ENCODE peak calls at places on chromosomes 11 and 22, in ten cellular contexts. N is memory B cell; A is MCF 10A; G is mucosa of gallbladder; C is iris pigment epithelial cell; B is heart left ventricle; D is stimulated activated CD4-positive, alpha-beta T cell treated with anti-CD3 and anti-CD28 coated beads, Interleukin-4, amount 100 ng/mL, for 4 hours; X is tibial artery; M is IMR-90; F is fibroblast of mammary gland. V is an unnamed sample.

GRCh38 chr11:13902456-13902855 is 60.1 kb upstream of the SPON1 start:
- DNase-seq in N (no peak), C (no peak), M (no peak), G (no peak), F (no peak), B (no peak), D (no peak), A (no peak), X (no peak), V (no peak)

GRCh38 chr11:5684627-5685362 is at the start of gene TRIM5:
- DNase-seq in N (peak; percentile 72), C (peak; percentile 99), F (peak; percentile 97), G (peak; percentile 91), D (peak; percentile 67), A (peak; percentile 95), B (peak; percentile 87), X (peak; percentile 93), M (peak; percentile 99), V (peak; percentile 97)

GRCh38 chr11:40877256-40877655 is 582.2 kb downstream of the LRRC4C start:
- DNase-seq in G (no peak), F (no peak), N (no peak), A (peak; percentile 68), B (no peak), D (no peak), C (peak; percentile 1), X (no peak), M (no peak), V (no peak)

GRCh38 chr11:129766858-129767604 is 48.6 kb upstream of the TMEM45B start:
- DNase-seq in B (no peak), C (peak; percentile 44), A (peak; percentile 60), D (peak; percentile 3), F (peak; percentile 21), N (no peak), G (no peak), M (peak; percentile 23), X (no peak), V (no peak)

GRCh38 chr11:88208742-88209141 is 33.5 kb upstream of the RAB38 start:
- DNase-seq in D (no peak), C (peak; percentile 15), A (peak; percentile 32), X (no peak), G (no peak), N (no peak), F (no peak), B (no peak), M (no peak), V (no peak)

GRCh38 chr11:58502004-58502403 is 5.9 kb downstream of the OR5B21 start:
- DNase-seq in G (no peak), A (no peak), N (no peak), C (no peak), B (no peak), X (no peak), D (no peak), F (no peak), M (no peak), V (no peak)

GRCh38 chr11:79055866-79056632 is 384.8 kb downstream of the TENM4 start:
- DNase-seq in A (no peak), B (no peak), M (peak; percentile 79), C (peak; percentile 34), G (no peak), X (no peak), F (peak; percentile 95), D (no peak), N (no peak), V (no peak)

GRCh38 chr11:62984451-62984991 is at the start of gene SLC22A6:
- DNase-seq in N (no peak), M (no peak), F (no peak), D (no peak), A (no peak), G (no peak), C (no peak), B (no peak), X (no peak), V (no peak)

GRCh38 chr22:19610518-19611253 is 86.5 kb upstream of the CLDN5 start:
- DNase-seq in X (no peak), C (no peak), N (no peak), B (no peak), D (peak; percentile 13), M (no peak), G (no peak), F (no peak), A (no peak), V (no peak)

GRCh38 chr22:50371101-50371648 is 28.0 kb downstream of the PPP6R2 start:
- DNase-seq in M (no peak), B (no peak), C (no peak), F (no peak), A (no peak), G (no peak), D (no peak), X (no peak), N (no peak), V (no peak)

GRCh38 chr11:128908391-128909246 is 17.5 kb downstream of the KCNJ5 start:
- DNase-seq in B (peak; percentile 85), A (peak; percentile 86), F (peak; percentile 78), D (no peak), G (peak; percentile 71), N (no peak), C (peak; percentile 50), M (peak; percentile 82), X (peak; percentile 77), V (peak; percentile 40)

GRCh38 chr11:66720223-66720898 is 8.7 kb downstream of the SPTBN2 start:
- DNase-seq in N (no peak), D (no peak), A (peak; percentile 93), B (no peak), M (peak; percentile 56), G (peak; percentile 78), X (no peak), F (peak; percentile 12), C (peak; percentile 75), V (no peak)

GRCh38 chr11:78381867-78382266 is 35.8 kb downstream of the GAB2 start:
- DNase-seq in B (no peak), F (no peak), C (no peak), G (no peak), M (no peak), D (no peak), N (no peak), A (no peak), X (no peak), V (no peak)

GRCh38 chr11:130727715-130728114 is 188.6 kb downstream of the SNX19 start:
- DNase-seq in G (no peak), F (peak; percentile 38), M (no peak), C (no peak), A (no peak), D (no peak), N (no peak), B (no peak), X (no peak), V (no peak)

GRCh38 chr11:2776351-2777061 is 76.7 kb upstream of the KCNQ1OT1 start:
- DNase-seq in M (no peak), D (no peak), N (no peak), G (peak; percentile 11), F (no peak), X (peak; percentile 17), B (peak; percentile 51), A (no peak), C (no peak), V (no peak)

GRCh38 chr11:71356280-71356876 is 91.8 kb downstream of the DHCR7 start:
- DNase-seq in N (no peak), C (no peak), D (no peak), M (no peak), G (no peak), B (no peak), X (no peak), F (no peak), A (no peak), V (no peak)

GRCh38 chr11:87645626-87646025 is 529.6 kb downstream of the RAB38 start:
- DNase-seq in B (no peak), C (no peak), G (no peak), D (no peak), M (no peak), A (no peak), X (no peak), N (no peak), F (no peak), V (no peak)

GRCh38 chr11:112794321-112794720 is 166.9 kb upstream of the NCAM1 start:
- DNase-seq in C (no peak), N (no peak), M (no peak), D (no peak), G (no peak), F (peak; percentile 47), B (no peak), X (no peak), A (no peak), V (no peak)

GRCh38 chr22:28741200-28741757 is 341 bp downstream of the CHEK2 start:
- DNase-seq in D (no peak), B (no peak), C (no peak), M (no peak), X (no peak), F (no peak), N (no peak), A (no peak), G (no peak), V (no peak)

GRCh38 chr11:47847892-47848635 is at the start of gene NUP160:
- DNase-seq in N (peak; percentile 78), C (peak; percentile 62), A (peak; percentile 66), X (peak; percentile 84), G (peak; percentile 82), F (no peak), B (peak; percentile 92), M (peak; percentile 29), D (peak; percentile 89), V (peak; percentile 60)

V was measured in NCI-H226.